ENCODE peak calls at places on chromosome 7, in nine cellular contexts. T is GM12865; Y is RCC 7860; G is transverse colon; D is kidney epithelial cell; I is central memory CD8-positive, alpha-beta T cell; W is AG08396; M is activated effector memory CD4-positive, alpha-beta T cell treated with anti-CD3 and anti-CD28 coated beads, Interleukin-2, amount 50 U/mL, for 16 hours; R is myocyte. J is an unnamed sample.

GRCh38 chr7:64874562-64875250 is 28.4 kb upstream of the ZNF273 start:
- DNase-seq in D (no peak), Y (no peak), W (no peak), T (no peak), G (no peak), M (peak; percentile 39), I (no peak), R (no peak), J (no peak)

GRCh38 chr7:33185786-33186185 is 56.4 kb downstream of the BBS9 start:
- DNase-seq in D (no peak), I (no peak), Y (peak; percentile 48), T (peak; percentile 54), M (no peak), G (no peak), R (peak; percentile 66), W (peak; percentile 24), J (no peak)

GRCh38 chr7:115707684-115708341 is 322.8 kb downstream of the TFEC start:
- DNase-seq in W (no peak), R (peak; percentile 8), D (peak; percentile 10), G (no peak), Y (no peak), M (no peak), T (no peak), I (no peak), J (no peak)

GRCh38 chr7:98785929-98786571 is 83.8 kb downstream of the TMEM130 start:
- DNase-seq in R (no peak), W (no peak), D (no peak), T (no peak), G (no peak), I (no peak), M (no peak), Y (no peak), J (no peak)

GRCh38 chr7:44377681-44378421 is 52.5 kb upstream of the CAMK2B start:
- DNase-seq in T (peak; percentile 80), Y (no peak), D (no peak), R (no peak), I (no peak), G (no peak), M (no peak), W (peak; percentile 7), J (peak; percentile 47)

GRCh38 chr7:47794016-47794415 is 154.2 kb downstream of the PKD1L1 start:
- DNase-seq in Y (no peak), T (no peak), D (no peak), R (no peak), I (no peak), M (no peak), W (no peak), G (no peak), J (no peak)

GRCh38 chr7:30263090-30263710 is 21.2 kb upstream of the ZNRF2 start:
- DNase-seq in G (no peak), D (no peak), W (no peak), Y (no peak), M (no peak), I (no peak), R (no peak), T (no peak), J (no peak)

GRCh38 chr7:134820778-134821177 is 41.3 kb downstream of the CALD1 start:
- DNase-seq in G (no peak), T (no peak), M (no peak), R (no peak), D (no peak), W (no peak), Y (no peak), I (no peak), J (no peak)

GRCh38 chr7:17680026-17680425 is 260.3 kb downstream of the SNX13 start:
- DNase-seq in M (no peak), Y (peak; percentile 96), G (peak; percentile 29), R (peak; percentile 82), W (no peak), D (no peak), T (peak; percentile 8), I (no peak), J (no peak)

GRCh38 chr7:70042533-70042932 is 444.3 kb downstream of the AUTS2 start:
- DNase-seq in W (peak; percentile 4), D (peak; percentile 10), M (no peak), G (no peak), R (peak; percentile 53), Y (no peak), T (no peak), I (no peak), J (no peak)

GRCh38 chr7:109246330-109247077 is 676.8 kb downstream of the DNAJB9 start:
- DNase-seq in Y (no peak), R (no peak), I (no peak), D (no peak), W (no peak), T (no peak), G (no peak), M (no peak), J (no peak)

J was measured in coronary artery.